ENCODE peak calls at places on chromosomes 11 and 22, in six cellular contexts. One of them, this sample, is unnamed.

GRCh38 chr11:827146-827860 is 416 bp upstream of the CRACR2B start:
- DNase-seq in IMR-90: no peak
- DNase-seq in AG04450: no peak
- DNase-seq in spleen: peak
- DNase-seq in fibroblast of lung: no peak
- DNase-seq in tibial nerve: no peak
- DNase-seq in this sample: no peak

GRCh38 chr22:38413085-38414008 is 41.7 kb downstream of the KCNJ4 start:
- DNase-seq in spleen: peak
- DNase-seq in tibial nerve: no peak
- DNase-seq in fibroblast of lung: no peak
- DNase-seq in IMR-90: no peak
- DNase-seq in AG04450: no peak
- DNase-seq in this sample: peak

GRCh38 chr22:43839781-43840180 is 22.5 kb downstream of the SULT4A1 start:
- DNase-seq in tibial nerve: no peak
- DNase-seq in AG04450: no peak
- DNase-seq in fibroblast of lung: no peak
- DNase-seq in IMR-90: no peak
- DNase-seq in spleen: no peak
- DNase-seq in this sample: no peak

GRCh38 chr11:109512249-109512648 is 90.3 kb downstream of the C11orf87 start:
- DNase-seq in IMR-90: no peak
- DNase-seq in tibial nerve: no peak
- DNase-seq in fibroblast of lung: no peak
- DNase-seq in AG04450: no peak
- DNase-seq in spleen: no peak
- DNase-seq in this sample: no peak

GRCh38 chr11:119916568-119916967 is 187.6 kb upstream of the NECTIN1 start:
- DNase-seq in IMR-90: no peak
- DNase-seq in tibial nerve: no peak
- DNase-seq in AG04450: no peak
- DNase-seq in spleen: peak
- DNase-seq in fibroblast of lung: no peak
- DNase-seq in this sample: no peak

GRCh38 chr11:13776134-13776815 is 107.8 kb downstream of the FAR1 start:
- DNase-seq in tibial nerve: no peak
- DNase-seq in AG04450: no peak
- DNase-seq in fibroblast of lung: no peak
- DNase-seq in spleen: no peak
- DNase-seq in IMR-90: no peak
- DNase-seq in this sample: no peak

GRCh38 chr11:114051558-114051957 is 8.0 kb upstream of the ZBTB16 start:
- DNase-seq in spleen: no peak
- DNase-seq in tibial nerve: no peak
- DNase-seq in fibroblast of lung: no peak
- DNase-seq in IMR-90: no peak
- DNase-seq in AG04450: no peak
- DNase-seq in this sample: no peak

GRCh38 chr22:43550024-43550620 is 138.3 kb downstream of the MPPED1 start:
- DNase-seq in tibial nerve: no peak
- DNase-seq in fibroblast of lung: no peak
- DNase-seq in AG04450: no peak
- DNase-seq in spleen: no peak
- DNase-seq in IMR-90: no peak
- DNase-seq in this sample: no peak

GRCh38 chr11:119209186-119209585 is 3.0 kb downstream of the CBL start:
- DNase-seq in spleen: peak
- DNase-seq in fibroblast of lung: no peak
- DNase-seq in IMR-90: no peak
- DNase-seq in tibial nerve: no peak
- DNase-seq in AG04450: no peak
- DNase-seq in this sample: no peak

GRCh38 chr11:68574308-68574707 is 110.0 kb upstream of the GAL start:
- DNase-seq in spleen: no peak
- DNase-seq in fibroblast of lung: no peak
- DNase-seq in AG04450: no peak
- DNase-seq in IMR-90: peak
- DNase-seq in tibial nerve: no peak
- DNase-seq in this sample: no peak

GRCh38 chr22:28075260-28075981 is 156.4 kb upstream of the PITPNB start:
- DNase-seq in IMR-90: peak
- DNase-seq in AG04450: peak
- DNase-seq in fibroblast of lung: peak
- DNase-seq in spleen: no peak
- DNase-seq in tibial nerve: peak
- DNase-seq in this sample: no peak

GRCh38 chr11:123690490-123690889 is 36.1 kb upstream of the SCN3B start:
- DNase-seq in AG04450: no peak
- DNase-seq in fibroblast of lung: no peak
- DNase-seq in IMR-90: peak
- DNase-seq in tibial nerve: no peak
- DNase-seq in spleen: no peak
- DNase-seq in this sample: no peak

GRCh38 chr11:134558258-134558835 is 146.3 kb upstream of the B3GAT1 start:
- DNase-seq in AG04450: no peak
- DNase-seq in tibial nerve: no peak
- DNase-seq in IMR-90: no peak
- DNase-seq in spleen: no peak
- DNase-seq in fibroblast of lung: no peak
- DNase-seq in this sample: no peak

GRCh38 chr22:50626856-50627451 is 998 bp downstream of the ARSA start:
- DNase-seq in AG04450: no peak
- DNase-seq in fibroblast of lung: no peak
- DNase-seq in spleen: peak
- DNase-seq in IMR-90: no peak
- DNase-seq in tibial nerve: no peak
- DNase-seq in this sample: peak

GRCh38 chr11:72589802-72590761 is 84.1 kb downstream of the PDE2A start:
- DNase-seq in tibial nerve: no peak
- DNase-seq in fibroblast of lung: peak
- DNase-seq in AG04450: no peak
- DNase-seq in IMR-90: no peak
- DNase-seq in spleen: peak
- DNase-seq in this sample: no peak

GRCh38 chr11:35982061-35982460 is 38.2 kb downstream of the LDLRAD3 start:
- DNase-seq in tibial nerve: no peak
- DNase-seq in spleen: no peak
- DNase-seq in AG04450: no peak
- DNase-seq in IMR-90: no peak
- DNase-seq in fibroblast of lung: no peak
- DNase-seq in this sample: no peak
- H3K4me3 ChIP-seq in tibial nerve: no peak
- H3K4me3 ChIP-seq in spleen: no peak
- H3K4me3 ChIP-seq in AG04450: no peak
- H3K4me3 ChIP-seq in IMR-90: no peak
- H3K4me3 ChIP-seq in fibroblast of lung: no peak
- H3K4me3 ChIP-seq in this sample: no peak

DNA sequence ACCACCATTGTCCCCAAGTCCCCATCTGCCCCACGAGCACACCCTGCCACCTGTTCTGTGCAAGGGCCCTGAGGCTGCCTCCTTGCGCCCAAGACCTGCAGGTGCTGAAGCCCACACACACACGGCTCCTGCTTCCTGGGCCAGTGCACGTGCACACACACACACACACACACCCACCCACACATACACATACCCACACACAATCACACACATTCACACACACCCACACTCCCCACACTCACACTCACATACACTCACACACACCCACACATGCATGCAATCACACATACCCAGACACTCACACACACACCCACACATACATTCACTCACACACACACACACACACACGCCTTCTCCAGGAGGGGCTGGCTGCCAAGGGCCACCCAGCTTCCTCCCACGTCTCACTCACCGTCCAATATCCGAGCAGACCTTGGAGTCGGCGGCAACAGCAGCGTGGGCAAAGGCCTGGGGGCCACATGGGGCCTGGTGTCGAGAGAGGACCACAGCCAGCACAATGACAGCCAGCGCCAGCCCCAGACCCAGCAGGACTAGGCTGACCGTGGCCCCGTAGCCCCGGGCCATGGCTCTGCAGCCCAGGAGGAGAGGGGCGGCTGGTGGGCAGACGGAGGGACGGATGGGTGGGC is 616 bp downstream of the GGT5 start:
- DNase-seq in IMR-90: peak
- DNase-seq in spleen: peak
- DNase-seq in tibial nerve: peak
- DNase-seq in fibroblast of lung: peak
- DNase-seq in AG04450: no peak
- DNase-seq in this sample: peak
- H3K27ac ChIP-seq in IMR-90: peak
- H3K27ac ChIP-seq in spleen: peak
- H3K27ac ChIP-seq in tibial nerve: peak
- H3K27ac ChIP-seq in fibroblast of lung: peak
- H3K27ac ChIP-seq in AG04450: no peak
- H3K27ac ChIP-seq in this sample: peak

GRCh38 chr22:20566420-20567260 is 59.2 kb downstream of the MED15 start:
- DNase-seq in tibial nerve: peak
- DNase-seq in IMR-90: peak
- DNase-seq in spleen: peak
- DNase-seq in AG04450: no peak
- DNase-seq in fibroblast of lung: peak
- DNase-seq in this sample: no peak
- H3K4me3 ChIP-seq in tibial nerve: no peak
- H3K4me3 ChIP-seq in IMR-90: no peak
- H3K4me3 ChIP-seq in spleen: no peak
- H3K4me3 ChIP-seq in AG04450: no peak
- H3K4me3 ChIP-seq in fibroblast of lung: no peak
- H3K4me3 ChIP-seq in this sample: no peak

GRCh38 chr11:46914910-46915309 is 3.4 kb downstream of the LRP4 start:
- DNase-seq in AG04450: no peak
- DNase-seq in IMR-90: no peak
- DNase-seq in tibial nerve: no peak
- DNase-seq in fibroblast of lung: no peak
- DNase-seq in spleen: no peak
- DNase-seq in this sample: no peak

GRCh38 chr11:46917109-46918086 is 952 bp downstream of the LRP4 start:
- DNase-seq in spleen: no peak
- DNase-seq in IMR-90: no peak
- DNase-seq in tibial nerve: no peak
- DNase-seq in AG04450: no peak
- DNase-seq in fibroblast of lung: no peak
- DNase-seq in this sample: no peak

GRCh38 chr11:46918087-46918751 is at the start of gene LRP4:
- DNase-seq in fibroblast of lung: peak
- DNase-seq in AG04450: no peak
- DNase-seq in spleen: peak
- DNase-seq in tibial nerve: no peak
- DNase-seq in IMR-90: no peak
- DNase-seq in this sample: no peak

GRCh38 chr11:46916251-46916650 is 2.1 kb downstream of the LRP4 start:
- DNase-seq in AG04450: no peak
- DNase-seq in fibroblast of lung: no peak
- DNase-seq in tibial nerve: no peak
- DNase-seq in IMR-90: no peak
- DNase-seq in spleen: no peak
- DNase-seq in this sample: no peak

GRCh38 chr11:46916669-46917108 is 1.7 kb downstream of the LRP4 start:
- DNase-seq in IMR-90: peak
- DNase-seq in spleen: no peak
- DNase-seq in fibroblast of lung: peak
- DNase-seq in tibial nerve: no peak
- DNase-seq in AG04450: no peak
- DNase-seq in this sample: peak
- H3K27ac ChIP-seq in IMR-90: no peak
- H3K27ac ChIP-seq in spleen: peak
- H3K27ac ChIP-seq in fibroblast of lung: peak
- H3K27ac ChIP-seq in tibial nerve: peak
- H3K27ac ChIP-seq in AG04450: peak
- H3K27ac ChIP-seq in this sample: peak

This sample was measured in RWPE2.